ENCODE peak calls at places on chromosomes 4 and X, in seven cellular contexts. D, H, Q, M, B, V and N are unnamed samples.

GRCh38 chr4:141350122-141350904 is 129.6 kb downstream of the ZNF330 start:
- DNase-seq in Q (no peak), M (peak; percentile 48), V (no peak), B (no peak), H (peak; percentile 82), D (peak; percentile 94), N (peak; percentile 86)

GRCh38 chr4:123547167-123547817 is 150.7 kb downstream of the SPRY1 start:
- DNase-seq in Q (no peak), H (peak; percentile 56), D (no peak), B (no peak), M (no peak), V (peak; percentile 90), N (no peak)

GRCh38 chrX:6279277-6279909 is 50.7 kb upstream of the NLGN4X start:
- DNase-seq in H (no peak), Q (no peak), V (no peak), B (no peak), M (no peak), D (no peak), N (no peak)

GRCh38 chrX:70092247-70092646 is 30.0 kb downstream of the OTUD6A start:
- DNase-seq in D (no peak), Q (no peak), M (no peak), B (no peak), V (no peak), H (no peak), N (no peak)

GRCh38 chr4:6115342-6115741 is 85.0 kb downstream of the JAKMIP1 start:
- DNase-seq in V (no peak), D (no peak), H (no peak), M (no peak), Q (no peak), B (no peak), N (no peak)

GRCh38 chr4:183173580-183174526 is 74.8 kb downstream of the WWC2 start:
- DNase-seq in M (no peak), Q (no peak), B (no peak), V (no peak), D (peak; percentile 38), H (no peak), N (peak; percentile 63)

GRCh38 chr4:37066149-37066548 is 178.4 kb upstream of the NWD2 start:
- DNase-seq in D (no peak), B (no peak), M (no peak), H (no peak), Q (no peak), V (no peak), N (no peak)

GRCh38 chrX:39759526-39760224 is 338.1 kb downstream of the BCOR start:
- DNase-seq in V (no peak), D (peak; percentile 67), B (no peak), H (no peak), Q (no peak), M (no peak), N (peak; percentile 62)

GRCh38 chr4:169975131-169975836 is 50.9 kb downstream of the MFAP3L start:
- DNase-seq in M (no peak), V (no peak), D (no peak), H (no peak), B (no peak), Q (no peak), N (no peak)

GRCh38 chr4:74653331-74654229 is 140.7 kb downstream of the BTC start:
- DNase-seq in B (no peak), V (no peak), D (no peak), H (no peak), M (no peak), Q (no peak), N (no peak)

GRCh38 chr4:129323630-129324029 is 227.7 kb downstream of the C4orf33 start:
- DNase-seq in M (no peak), H (no peak), D (no peak), Q (no peak), B (no peak), V (no peak), N (no peak)

GRCh38 chrX:48934581-48935331 is 15.9 kb upstream of the PIM2 start:
- DNase-seq in D (no peak), Q (no peak), M (no peak), V (no peak), H (no peak), B (no peak), N (no peak)

GRCh38 chr4:84971319-84971932 is 4.9 kb upstream of the WDFY3 start:
- DNase-seq in M (no peak), D (peak; percentile 80), Q (peak; percentile 28), H (peak; percentile 35), V (no peak), B (no peak), N (peak; percentile 82)

GRCh38 chr4:61520688-61521160 is 320.6 kb downstream of the ADGRL3 start:
- DNase-seq in D (peak; percentile 56), V (no peak), M (no peak), Q (no peak), B (no peak), H (peak; percentile 56), N (no peak)

GRCh38 chr4:114384629-114385028 is 214.0 kb upstream of the UGT8 start:
- DNase-seq in V (no peak), Q (no peak), D (peak; percentile 78), B (no peak), M (no peak), H (no peak), N (peak; percentile 77)

GRCh38 chr4:142961866-142962265 is 115.8 kb upstream of the INPP4B start:
- DNase-seq in H (no peak), B (no peak), D (no peak), V (no peak), Q (peak; percentile 63), M (no peak), N (no peak)

GRCh38 chr4:130703211-130703920 is 1607.4 kb downstream of the C4orf33 start:
- DNase-seq in B (no peak), H (peak; percentile 83), D (no peak), Q (no peak), M (no peak), V (no peak), N (no peak)

DNA sequence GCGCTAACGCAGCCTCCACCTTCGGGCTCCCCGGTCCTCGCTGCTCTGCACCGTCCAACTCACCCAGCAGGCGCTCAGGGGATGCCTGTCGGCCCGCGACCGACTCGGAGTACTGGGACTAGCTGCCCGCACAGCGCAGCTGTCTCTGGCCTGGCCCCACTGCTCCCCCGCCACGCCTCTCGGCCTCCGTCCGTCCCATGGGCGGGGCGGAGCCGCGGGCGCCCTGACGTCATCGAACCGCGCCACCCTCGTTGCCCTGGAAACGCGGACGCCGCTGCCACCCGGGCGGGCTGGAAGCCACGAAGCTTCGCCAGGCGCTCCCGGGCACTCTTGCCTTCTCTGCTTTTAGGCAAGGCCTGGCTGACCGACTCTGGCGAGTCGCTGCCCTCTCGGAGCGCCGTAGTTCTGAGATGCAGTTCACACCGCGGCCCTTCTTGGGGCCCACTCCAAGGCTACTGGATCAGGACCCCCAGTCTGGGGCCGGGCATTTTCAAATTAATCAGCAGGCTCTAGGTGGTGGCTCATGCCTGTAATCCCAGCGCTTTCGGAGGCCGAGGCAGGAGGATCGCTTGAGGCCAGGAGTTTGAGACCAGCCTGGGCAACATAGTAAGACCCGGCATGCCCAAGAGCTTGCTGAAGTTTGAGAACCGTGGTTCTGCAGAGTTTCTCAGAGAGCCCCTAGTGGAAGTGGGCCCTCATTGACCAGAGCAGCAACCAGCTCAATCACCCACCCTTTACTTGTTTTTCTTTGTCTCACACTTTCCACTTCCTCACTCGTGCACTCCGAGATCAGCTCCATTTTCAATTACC is 12.0 kb downstream of the ACOX3 start:
- DNase-seq in H (peak; percentile 85), B (peak; percentile 96), Q (peak; percentile 75), D (peak; percentile 85), V (peak; percentile 90), M (no peak), N (peak; percentile 79)
- TF ChIP-seq CTCF in H (peak; percentile 37), B (peak; percentile 16), Q (peak; percentile 23), D (peak; percentile 57), V (no peak), M (peak; percentile 62), N (peak; percentile 65)

GRCh38 chr4:148514581-148514980 is 72.4 kb upstream of the NR3C2 start:
- DNase-seq in V (no peak), Q (no peak), H (no peak), M (no peak), D (no peak), B (no peak), N (no peak)
- H3K4me3 ChIP-seq in V (no peak overlapping the region), Q (no peak overlapping the region), H (no peak overlapping the region), M (no peak overlapping the region), D (no peak overlapping the region), B (no peak overlapping the region), N (no peak overlapping the region)

DNA sequence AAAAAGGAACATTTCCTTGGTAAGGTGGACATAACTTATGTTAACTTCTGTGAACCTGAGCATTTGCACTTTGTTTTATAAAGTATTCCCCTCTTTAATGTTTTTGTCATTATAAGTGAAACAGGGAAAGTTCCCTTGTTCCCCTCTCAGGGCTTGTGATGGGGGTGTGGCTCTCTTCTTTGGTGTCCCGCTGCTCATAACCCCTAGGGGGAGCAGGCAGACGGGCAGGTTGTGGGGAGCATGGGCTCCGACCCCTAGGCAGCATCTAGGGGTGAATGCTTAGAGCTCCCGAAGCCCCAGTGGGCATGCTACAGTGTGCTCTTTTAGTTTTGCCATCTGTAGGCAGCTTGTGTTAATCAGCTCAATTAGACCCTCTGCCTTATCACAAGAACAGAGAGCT is 200.4 kb downstream of the DACH2 start:
- DNase-seq in B (no peak), Q (no peak), M (no peak), H (no peak), V (no peak), D (no peak), N (no peak)
- TF ChIP-seq CTCF in B (no peak), Q (no peak), M (no peak), H (no peak), V (no peak), D (no peak), N (no peak)

GRCh38 chr4:5051692-5052423 is 578 bp downstream of the STK32B start:
- DNase-seq in V (no peak), Q (no peak), B (no peak), M (no peak), D (no peak), H (peak; percentile 23), N (no peak)

GRCh38 chr4:5052424-5052702 is 1.1 kb downstream of the STK32B start:
- DNase-seq in B (no peak), Q (no peak), V (no peak), M (no peak), H (no peak), D (no peak), N (no peak)

GRCh38 chr4:5054532-5054931 is 3.3 kb downstream of the STK32B start:
- DNase-seq in Q (no peak), V (no peak), H (no peak), D (no peak), M (no peak), B (no peak), N (no peak)

GRCh38 chr4:5051210-5051691 is at the start of gene STK32B:
- DNase-seq in H (peak; percentile 80), Q (no peak), V (no peak), D (peak; percentile 68), M (no peak), B (peak; percentile 79), N (peak; percentile 64)

DNA sequence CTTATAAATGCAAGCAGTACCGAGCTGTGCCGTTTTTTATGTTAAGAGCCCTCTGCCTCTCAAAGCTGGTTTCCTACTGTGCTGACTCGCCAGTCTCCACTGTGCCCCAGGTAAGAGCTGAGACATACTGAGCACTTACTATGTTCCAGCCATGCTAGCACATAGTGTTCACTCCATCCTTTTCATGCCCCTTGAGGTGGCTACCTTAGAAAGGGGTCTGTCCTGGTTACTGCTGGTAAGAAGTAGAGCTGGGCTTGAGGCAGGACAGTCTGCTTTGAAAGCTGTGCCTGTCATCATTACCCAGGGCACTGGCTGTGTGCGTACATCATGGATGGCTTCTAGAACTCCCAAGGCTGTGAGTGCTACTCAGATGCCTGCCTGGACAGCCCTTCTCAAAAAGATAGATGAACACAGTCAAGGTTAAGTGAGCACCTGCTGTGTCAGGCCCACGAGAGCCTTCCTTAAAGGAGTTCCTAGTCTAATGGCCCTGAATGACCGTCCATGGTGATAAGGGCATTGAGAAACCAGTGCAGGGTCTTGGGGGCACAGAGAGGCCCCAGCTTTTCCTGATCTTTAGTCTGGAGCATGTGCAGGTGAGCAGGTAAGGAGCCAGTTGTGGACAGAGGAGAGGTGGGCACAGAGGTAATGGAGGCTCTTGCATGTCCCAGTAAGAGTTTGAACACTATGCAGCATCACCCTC is 1.6 kb downstream of the STK32B start:
- DNase-seq in M (no peak), H (peak; percentile 6), Q (no peak), V (no peak), B (no peak), D (no peak), N (no peak)
- H3K4me3 ChIP-seq in M (no peak overlapping the region), H (no peak overlapping the region), Q (no peak overlapping the region), V (no peak overlapping the region), B (no peak overlapping the region), D (no peak overlapping the region), N (no peak overlapping the region)